ENCODE peak calls at places on chromosome 3, in five cellular contexts. Y, N, G, B and P are unnamed samples.
A peak's percentile ranks its signal among the peaks of the same experiment; 100 is the strongest.

GRCh38 chr3:29677421-29677820 is 396.6 kb downstream of the RBMS3 start:
- DNase-seq in Y (peak; percentile 20), N (no peak), G (no peak), B (no peak), P (no peak)

GRCh38 chr3:158668506-158668905 is 3.9 kb downstream of the LXN start:
- DNase-seq in Y (peak; percentile 68), N (no peak), G (no peak), B (no peak), P (no peak)

GRCh38 chr3:71998995-71999673 is 214.2 kb upstream of the PROK2 start:
- DNase-seq in Y (peak; percentile 58), N (no peak), G (no peak), B (no peak), P (no peak)

GRCh38 chr3:48738926-48739616 is 22.1 kb upstream of the IP6K2 start:
- DNase-seq in Y (no peak), N (no peak), G (no peak), B (no peak), P (no peak)

GRCh38 chr3:36944012-36944640 is 728 bp downstream of the TRANK1 start:
- DNase-seq in Y (peak; percentile 68), N (no peak), G (peak; percentile 35), B (peak; percentile 42), P (peak; percentile 30)

GRCh38 chr3:116141724-116142123 is 303.6 kb downstream of the LSAMP start:
- DNase-seq in Y (no peak), N (no peak), G (no peak), B (no peak), P (no peak)

GRCh38 chr3:15241341-15241740 is 35.3 kb downstream of the CAPN7 start:
- DNase-seq in Y (peak; percentile 31), N (no peak), G (peak; percentile 20), B (no peak), P (no peak)

GRCh38 chr3:14458434-14459280 is 56.3 kb downstream of the SLC6A6 start:
- DNase-seq in Y (no peak), N (no peak), G (no peak), B (no peak), P (no peak)

GRCh38 chr3:83765971-83766370 is 1192.8 kb upstream of the CADM2 start:
- DNase-seq in Y (no peak), N (no peak), G (no peak), B (no peak), P (no peak)

GRCh38 chr3:125163739-125164601 is 48.6 kb downstream of the SLC12A8 start:
- DNase-seq in Y (no peak), N (no peak), G (peak; percentile 66), B (no peak), P (no peak)

GRCh38 chr3:124784686-124785382 is 54.6 kb downstream of the UMPS start:
- DNase-seq in Y (no peak), N (no peak), G (no peak), B (no peak), P (no peak)

GRCh38 chr3:111070772-111071256 is 802 bp upstream of the NECTIN3 start:
- DNase-seq in Y (no peak), N (no peak), G (no peak), B (peak; percentile 46), P (no peak)

GRCh38 chr3:123652346-123652984 is 67.6 kb upstream of the HACD2 start:
- DNase-seq in Y (peak; percentile 82), N (no peak), G (peak; percentile 84), B (peak; percentile 62), P (peak; percentile 73)

GRCh38 chr3:190326930-190327329 is 4.7 kb upstream of the CLDN1 start:
- DNase-seq in Y (peak; percentile 80), N (no peak), G (no peak), B (no peak), P (no peak)

GRCh38 chr3:150457996-150458395 is 49.9 kb downstream of the TSC22D2 start:
- DNase-seq in Y (peak; percentile 73), N (no peak), G (no peak), B (no peak), P (no peak)

GRCh38 chr3:197801801-197802504 is 10.9 kb downstream of the LRCH3 start:
- DNase-seq in Y (peak; percentile 48), N (no peak), G (no peak), B (no peak), P (no peak)
- TF ChIP-seq CTCF in Y (peak; percentile 51), N (peak; percentile 71), G (peak; percentile 53), B (no peak), P (no peak)

GRCh38 chr3:43638594-43639447 is 17.0 kb upstream of the ANO10 start:
- DNase-seq in Y (no peak), N (no peak), G (peak; percentile 1), B (no peak), P (no peak)
- TF ChIP-seq CTCF in Y (no peak), N (no peak), G (peak; percentile 4), B (no peak), P (no peak)

GRCh38 chr3:45499529-45499928 is 95.0 kb upstream of the LIMD1 start:
- DNase-seq in Y (peak; percentile 74), N (no peak), G (no peak), B (no peak), P (no peak)
- TF ChIP-seq CTCF in Y (peak; percentile 42), N (peak; percentile 18), G (peak; percentile 41), B (no peak), P (peak; percentile 31)

DNA sequence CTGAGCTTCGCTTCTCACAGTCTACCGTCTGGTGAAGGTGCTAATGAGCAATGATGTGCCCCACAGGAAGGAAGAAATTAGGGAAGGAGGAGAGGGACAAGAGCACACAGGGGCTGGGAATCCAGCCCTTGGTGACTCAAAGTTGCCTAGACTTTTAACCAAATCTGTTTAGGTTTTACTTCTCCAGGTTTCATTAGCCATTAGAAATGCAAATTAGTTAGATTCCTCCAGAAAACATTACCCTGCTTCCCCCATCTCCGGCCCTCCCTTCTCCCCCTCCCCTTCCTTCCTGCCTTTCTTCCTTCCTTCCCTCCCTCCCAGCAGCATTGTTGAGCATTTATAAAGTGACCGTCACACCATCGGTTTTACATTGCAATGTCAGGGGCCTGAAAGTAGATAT is 59.3 kb upstream of the UBE2E1 start:
- DNase-seq in Y (no peak), N (no peak), G (no peak), B (no peak), P (no peak)
- TF ChIP-seq CTCF in Y (no peak), N (no peak), G (no peak), B (no peak), P (no peak)

DNA sequence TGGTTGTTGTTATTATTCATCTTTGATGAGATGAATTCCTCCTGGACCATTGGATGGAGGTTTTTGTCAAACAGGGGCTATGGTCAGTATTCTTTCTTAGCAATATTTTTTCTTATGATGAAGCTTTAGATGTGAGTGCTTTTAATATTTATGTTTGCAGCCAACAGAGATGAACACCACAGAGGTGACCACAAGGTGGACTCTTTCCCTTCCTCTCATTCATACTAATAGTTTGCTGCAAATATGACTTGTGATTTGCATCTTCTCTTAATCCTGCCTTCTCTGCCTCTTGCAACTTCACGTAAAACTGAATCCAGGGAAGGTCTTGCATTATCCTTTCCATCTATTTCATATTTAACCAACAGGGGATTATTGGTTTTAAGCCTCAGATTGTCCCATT is 473.1 kb upstream of the UBE2E2 start:
- DNase-seq in Y (peak; percentile 11), N (no peak), G (no peak), B (no peak), P (no peak)
- TF ChIP-seq CTCF in Y (peak; percentile 24), N (no peak), G (peak; percentile 12), B (no peak), P (peak; percentile 51)

DNA sequence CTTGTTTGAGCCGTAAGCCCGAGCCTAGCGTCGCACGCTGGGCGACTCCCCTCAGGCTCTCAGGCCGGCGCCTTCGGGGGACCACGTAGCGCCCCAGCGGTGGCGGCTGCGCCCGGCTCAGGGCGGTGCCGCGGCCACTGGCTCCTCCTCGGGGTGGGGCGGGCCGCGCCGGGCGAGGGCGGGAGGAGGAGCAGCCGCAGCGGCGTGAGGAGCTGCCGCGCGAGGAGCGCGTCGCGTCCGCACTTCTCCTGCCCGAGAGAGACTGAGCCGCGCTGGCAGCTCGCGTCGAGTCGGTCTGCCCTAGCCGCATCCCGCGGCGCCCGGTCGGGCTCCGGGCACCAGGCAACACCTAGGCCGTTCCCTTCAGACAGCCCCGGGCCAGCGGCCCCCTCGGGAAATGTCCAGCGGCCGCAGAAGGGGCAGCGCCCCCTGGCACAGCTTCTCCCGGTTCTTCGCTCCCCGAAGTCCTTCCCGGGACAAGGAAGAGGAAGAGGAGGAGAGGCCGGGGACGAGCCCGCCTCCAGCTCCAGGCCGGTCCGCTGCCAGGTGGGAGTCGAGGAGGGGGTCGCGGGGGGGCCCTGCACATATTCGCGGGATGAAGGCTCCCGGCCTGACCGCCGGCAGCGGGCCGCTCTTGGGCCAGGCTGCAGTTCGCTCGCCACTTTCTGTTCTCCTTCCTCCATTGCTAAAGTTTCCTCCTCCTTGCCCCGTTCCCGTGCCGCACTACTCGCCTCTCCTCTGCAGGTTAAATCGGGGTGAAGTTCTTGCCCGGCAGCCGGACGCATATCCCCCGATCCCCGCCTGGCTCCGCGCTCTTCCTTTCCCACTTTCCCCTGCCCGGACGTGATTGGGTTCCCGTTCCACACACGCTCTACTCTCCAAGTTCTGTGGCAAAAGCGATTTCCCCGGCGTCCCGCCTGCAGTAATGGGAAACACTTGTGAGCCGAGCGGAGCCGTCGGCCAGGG is at the start of gene CRYBG3:
- DNase-seq in Y (peak; percentile 81), N (peak; percentile 63), G (peak; percentile 91), B (peak; percentile 52), P (peak; percentile 68)
- TF ChIP-seq CTCF in Y (peak; percentile 35), N (no peak), G (peak; percentile 47), B (no peak), P (peak; percentile 39)

GRCh38 chr3:186421946-186422345 is 59.9 kb upstream of the DGKG start:
- DNase-seq in Y (no peak), N (no peak), G (no peak), B (no peak), P (no peak)

GRCh38 chr3:186427627-186428026 is 65.6 kb upstream of the DGKG start:
- DNase-seq in Y (no peak), N (no peak), G (peak; percentile 82), B (no peak), P (no peak)

GRCh38 chr3:186425788-186426730 is 64.0 kb upstream of the DGKG start:
- DNase-seq in Y (peak; percentile 25), N (no peak), G (peak; percentile 24), B (no peak), P (no peak)
- TF ChIP-seq CTCF in Y (peak; percentile 26), N (no peak), G (peak; percentile 35), B (no peak), P (peak; percentile 29)

GRCh38 chr3:52820741-52821140 is 9.7 kb downstream of the ITIH4 start:
- DNase-seq in Y (peak; percentile 22), N (no peak), G (peak; percentile 48), B (no peak), P (no peak)
- TF ChIP-seq CTCF in Y (peak; percentile 71), N (peak; percentile 35), G (peak; percentile 74), B (no peak), P (peak; percentile 64)

DNA sequence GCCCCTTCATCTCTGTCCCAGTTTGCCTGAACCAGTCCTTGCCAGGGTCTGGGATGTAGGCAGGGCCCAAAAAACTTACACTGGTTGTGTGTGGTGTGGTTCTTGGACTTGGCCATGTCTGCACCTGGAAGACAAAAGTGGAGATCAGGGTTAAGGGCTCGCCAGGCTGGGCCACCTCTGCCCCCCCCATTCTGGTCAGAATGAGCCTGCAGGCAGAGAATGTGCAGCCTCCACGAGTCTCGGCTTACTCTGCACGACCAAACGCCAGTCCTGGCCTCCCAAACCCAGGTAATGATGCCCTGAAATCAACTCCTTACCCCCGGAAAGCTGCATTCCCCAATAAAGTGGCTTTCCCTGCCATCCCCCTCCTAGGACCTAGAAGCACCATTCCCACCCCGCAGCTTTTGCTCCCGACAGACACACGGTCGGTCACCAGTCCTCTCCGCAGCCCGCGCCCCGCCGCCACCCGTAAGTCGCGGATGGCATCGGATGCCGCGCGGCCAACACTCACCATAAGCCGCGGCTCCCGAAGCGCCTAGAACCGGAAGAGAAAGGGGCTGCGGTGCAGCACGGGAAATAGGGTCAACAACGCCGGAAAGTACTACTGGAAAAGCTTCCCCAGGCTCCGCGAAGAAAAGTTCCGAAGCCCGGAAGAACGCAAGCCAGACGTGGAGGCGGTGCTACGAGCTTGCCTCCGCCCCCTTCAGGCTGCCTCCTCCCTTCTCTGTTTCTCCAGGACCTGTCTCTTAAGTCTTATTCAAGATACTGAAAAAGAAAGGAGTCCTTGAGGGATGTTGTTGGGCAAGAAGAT is at the start of gene RPL29:
- DNase-seq in Y (peak; percentile 98), N (peak; percentile 88), G (peak; percentile 93), B (peak; percentile 51), P (peak; percentile 71)
- TF ChIP-seq CTCF in Y (no peak), N (no peak), G (no peak), B (no peak), P (no peak)